ENCODE peak calls at places on chromosomes 1 and 21, in ten cellular contexts. X, L, G, U, K, I, V, M, D and H are unnamed samples.

GRCh38 chr1:19096036-19096833 is 113.8 kb downstream of the UBR4 start:
- DNase-seq in K (peak), L (no peak), D (peak), X (no peak), I (no peak), M (no peak), G (peak), V (no peak), U (no peak), H (peak)

GRCh38 chr1:178172939-178173338 is 79.0 kb downstream of the RASAL2 start:
- DNase-seq in V (no peak), I (no peak), G (no peak), K (peak), M (no peak), X (no peak), D (no peak), L (no peak), U (peak), H (no peak)

GRCh38 chr1:17194133-17194475 is 10.8 kb upstream of the PADI1 start:
- DNase-seq in M (no peak), I (no peak), D (no peak), X (no peak), U (no peak), K (no peak), L (no peak), G (no peak), V (peak), H (no peak)

GRCh38 chr1:224170748-224171478 is 12.1 kb upstream of the DEGS1 start:
- DNase-seq in U (no peak), I (no peak), D (peak), L (no peak), X (no peak), M (no peak), G (peak), K (peak), V (no peak), H (no peak)

GRCh38 chr21:32190491-32191144 is 88.2 kb downstream of the MIS18A start:
- DNase-seq in D (no peak), V (no peak), L (no peak), X (no peak), G (no peak), K (no peak), M (no peak), I (peak), U (no peak), H (no peak)

GRCh38 chr1:2091611-2092604 is 41.7 kb downstream of the PRKCZ start:
- DNase-seq in K (no peak), D (peak), V (no peak), G (peak), U (peak), X (peak), I (no peak), L (peak), M (no peak), H (peak)

GRCh38 chr1:193479187-193479586 is 292.8 kb upstream of the B3GALT2 start:
- DNase-seq in M (no peak), I (no peak), G (peak), L (peak), K (no peak), X (no peak), D (peak), U (no peak), V (no peak), H (no peak)

GRCh38 chr1:15341634-15342375 is 67.9 kb upstream of the EFHD2 start:
- DNase-seq in L (no peak), M (no peak), U (peak), K (peak), I (no peak), X (no peak), G (no peak), V (no peak), D (peak), H (peak)

GRCh38 chr1:24150228-24151174 is 7.6 kb upstream of the IL22RA1 start:
- DNase-seq in V (peak), D (peak), K (peak), X (peak), G (peak), L (peak), M (no peak), I (peak), U (peak), H (peak)

GRCh38 chr1:14095001-14095400 is 395.0 kb downstream of the PRDM2 start:
- DNase-seq in X (no peak), G (no peak), K (no peak), I (peak), V (no peak), D (peak), M (no peak), U (no peak), L (no peak), H (peak)